ENCODE peak calls at places on chromosomes 4 and X, in four cellular contexts. I, Z, N and F are unnamed samples.

GRCh38 chr4:1329408-1330371 is 17.3 kb upstream of the UVSSA start:
- DNase-seq in Z (no peak), N (peak; percentile 66), I (no peak), F (no peak)

GRCh38 chr4:92163348-92163747 is 140.4 kb upstream of the GRID2 start:
- DNase-seq in I (no peak), N (no peak), Z (no peak), F (no peak)

GRCh38 chr4:102219143-102219542 is 126.1 kb downstream of the SLC39A8 start:
- DNase-seq in I (no peak), Z (no peak), N (no peak), F (no peak)

GRCh38 chrX:136584545-136584944 is 52.5 kb downstream of the VGLL1 start:
- DNase-seq in I (no peak), N (no peak), Z (no peak), F (no peak)

GRCh38 chr4:15744016-15744415 is 34.1 kb upstream of the CD38 start:
- DNase-seq in N (no peak), Z (no peak), I (no peak), F (no peak)

GRCh38 chr4:2304877-2305561 is 43.1 kb upstream of the MXD4 start:
- DNase-seq in Z (no peak), N (no peak), I (no peak), F (no peak)

GRCh38 chrX:82666355-82666754 is 841.7 kb upstream of the POU3F4 start:
- DNase-seq in I (no peak), Z (no peak), N (no peak), F (no peak)

GRCh38 chrX:138925330-138925729 is 213.8 kb upstream of the FGF13 start:
- DNase-seq in N (no peak), Z (peak; percentile 35), I (peak; percentile 82), F (peak; percentile 5)

GRCh38 chr4:165461176-165461835 is 82.5 kb downstream of the CPE start:
- DNase-seq in I (peak; percentile 52), Z (no peak), N (no peak), F (no peak)

GRCh38 chrX:26442340-26442739 is 226.4 kb downstream of the MAGEB5 start:
- DNase-seq in N (no peak), Z (no peak), I (no peak), F (peak; percentile 35)

GRCh38 chr4:10893417-10893816 is 208.8 kb upstream of the CLNK start:
- DNase-seq in I (no peak), N (no peak), Z (no peak), F (no peak)

GRCh38 chr4:85039526-85039925 is 73.0 kb upstream of the WDFY3 start:
- DNase-seq in Z (no peak), I (no peak), N (no peak), F (no peak)

GRCh38 chr4:158376441-158376840 is 145.2 kb upstream of the RXFP1 start:
- DNase-seq in Z (no peak), I (peak; percentile 32), N (no peak), F (no peak)

GRCh38 chrX:149286940-149287349 is 218.2 kb downstream of the IDS start:
- DNase-seq in Z (no peak), N (peak; percentile 13), I (no peak), F (peak; percentile 41)

GRCh38 chr4:159496248-159496647 is 393.4 kb downstream of the RAPGEF2 start:
- DNase-seq in N (no peak), I (no peak), Z (no peak), F (no peak)

GRCh38 chr4:110344165-110344564 is 131.8 kb upstream of the ENPEP start:
- DNase-seq in N (no peak), Z (no peak), I (no peak), F (no peak)

GRCh38 chr4:186765673-186766546 is 42.3 kb upstream of the FAT1 start:
- DNase-seq in N (no peak), Z (no peak), I (no peak), F (no peak)

GRCh38 chr4:140056015-140056414 is 98.0 kb downstream of the MAML3 start:
- DNase-seq in Z (no peak), N (no peak), I (no peak), F (no peak)

GRCh38 chr4:88458091-88458740 is 1.3 kb downstream of the HERC5 start:
- DNase-seq in I (no peak), N (no peak), Z (peak; percentile 69), F (peak; percentile 11)

GRCh38 chr4:69718376-69719293 is 41.8 kb downstream of the SULT1B1 start:
- DNase-seq in N (no peak), Z (no peak), I (no peak), F (no peak)

GRCh38 chr4:81688085-81688484 is 216.4 kb upstream of the RASGEF1B start:
- DNase-seq in N (no peak), Z (no peak), I (no peak), F (no peak)

GRCh38 chr4:90187148-90187884 is 60.1 kb downstream of the CCSER1 start:
- DNase-seq in Z (no peak), I (no peak), N (no peak), F (no peak)

GRCh38 chrX:68114573-68115199 is 318.6 kb downstream of the OPHN1 start:
- DNase-seq in I (no peak), Z (peak; percentile 72), N (no peak), F (peak; percentile 32)

GRCh38 chr4:52825311-52826090 is 36.6 kb upstream of the RASL11B start:
- DNase-seq in N (no peak), I (no peak), Z (no peak), F (no peak)

GRCh38 chr4:56684320-56684719 is 3.2 kb upstream of the HOPX start:
- DNase-seq in Z (no peak), I (no peak), N (no peak), F (no peak)

GRCh38 chr4:101419324-101420135 is 72.2 kb upstream of the PPP3CA start:
- DNase-seq in Z (no peak), I (peak; percentile 0), N (no peak), F (peak; percentile 8)

GRCh38 chr4:118086334-118086733 is 52.0 kb downstream of the NDST3 start:
- DNase-seq in N (no peak), Z (no peak), I (peak; percentile 31), F (no peak)

GRCh38 chr4:56906534-56906933 is 1.2 kb upstream of the REST start:
- DNase-seq in I (no peak), Z (no peak), N (no peak), F (no peak)

GRCh38 chr4:85860066-85860465 is 385.1 kb downstream of the ARHGAP24 start:
- DNase-seq in I (no peak), Z (no peak), N (no peak), F (no peak)

GRCh38 chr4:16289872-16290554 is 63.7 kb upstream of the TAPT1 start:
- DNase-seq in I (no peak), Z (no peak), N (no peak), F (no peak)

GRCh38 chrX:40105016-40105790 is 7.4 kb upstream of the BCOR start:
- DNase-seq in I (no peak), N (no peak), Z (no peak), F (no peak)

GRCh38 chr4:26321326-26322276 is 787 bp downstream of the RBPJ start:
- DNase-seq in Z (no peak), I (no peak), N (peak; percentile 22), F (peak; percentile 44)

GRCh38 chr4:41964401-41964800 is 17.2 kb upstream of the DCAF4L1 start:
- DNase-seq in Z (no peak), N (no peak), I (no peak), F (no peak)

GRCh38 chr4:141047228-141047884 is 85.9 kb downstream of the RNF150 start:
- DNase-seq in I (no peak), N (no peak), Z (no peak), F (no peak)

GRCh38 chr4:77697860-77698599 is 92.4 kb downstream of the CXCL13 start:
- DNase-seq in N (no peak), Z (no peak), I (peak; percentile 17), F (peak; percentile 33)

GRCh38 chr4:168743576-168743975 is 246.7 kb downstream of the PALLD start:
- DNase-seq in Z (no peak), I (no peak), N (no peak), F (no peak)

GRCh38 chrX:13923845-13924244 is 105.8 kb downstream of the GEMIN8 start:
- DNase-seq in N (no peak), I (no peak), Z (no peak), F (no peak)